ENCODE peak calls at places on chromosomes 11 and 22, in four cellular contexts. R, S, O and Q are unnamed samples.

GRCh38 chr22:35218079-35218478 is 39.2 kb upstream of the HMGXB4 start:
- DNase-seq in S (peak), R (no peak), O (no peak), Q (no peak)

GRCh38 chr11:77207019-77207485 is 79.0 kb downstream of the MYO7A start:
- DNase-seq in R (no peak), O (no peak), S (no peak), Q (no peak)

GRCh38 chr22:35537252-35537651 is 3.4 kb upstream of the RASD2 start:
- DNase-seq in O (no peak), S (no peak), R (no peak), Q (no peak)

GRCh38 chr22:24325105-24325757 is 54.6 kb downstream of the SPECC1L start:
- DNase-seq in R (peak), S (peak), O (no peak), Q (peak)

GRCh38 chr11:128772814-128773213 is 78.9 kb downstream of the FLI1 start:
- DNase-seq in O (peak), S (no peak), R (no peak), Q (no peak)

GRCh38 chr22:27588915-27589314 is 212.6 kb downstream of the MN1 start:
- DNase-seq in S (no peak), O (no peak), R (no peak), Q (no peak)

GRCh38 chr11:72203163-72203562 is 11.2 kb downstream of the FOLR1 start:
- DNase-seq in O (no peak), S (no peak), R (no peak), Q (no peak)

GRCh38 chr11:96154802-96155520 is 188.0 kb downstream of the MAML2 start:
- DNase-seq in S (peak), R (no peak), O (no peak), Q (no peak)

GRCh38 chr22:36331912-36332622 is 55.7 kb downstream of the MYH9 start:
- DNase-seq in R (no peak), S (no peak), O (peak), Q (peak)

GRCh38 chr11:12683857-12684256 is 9.6 kb downstream of the TEAD1 start:
- DNase-seq in S (no peak), R (no peak), O (no peak), Q (peak)

GRCh38 chr22:24037851-24038765 is 27.0 kb downstream of the CABIN1 start:
- DNase-seq in R (no peak), O (no peak), S (no peak), Q (no peak)

GRCh38 chr11:61890536-61891330 is 612 bp downstream of the FADS3 start:
- DNase-seq in S (peak), O (peak), R (peak), Q (peak)

GRCh38 chr11:93116641-93117577 is 80.9 kb downstream of the SLC36A4 start:
- DNase-seq in R (no peak), S (peak), O (no peak), Q (no peak)

GRCh38 chr11:73376168-73376802 is at the start of gene RELT:
- DNase-seq in O (peak), R (peak), S (peak), Q (peak)

GRCh38 chr11:117197006-117197405 is 2.2 kb upstream of the TAGLN start:
- DNase-seq in O (no peak), S (no peak), R (no peak), Q (no peak)

GRCh38 chr11:128506999-128507591 is 80.3 kb downstream of the ETS1 start:
- DNase-seq in O (peak), S (peak), R (no peak), Q (no peak)

GRCh38 chr22:17815703-17816254 is 41.5 kb upstream of the BID start:
- DNase-seq in O (no peak), R (no peak), S (no peak), Q (no peak)

GRCh38 chr11:73321342-73322110 is 13.4 kb downstream of the ARHGEF17 start:
- DNase-seq in S (no peak), O (peak), R (no peak), Q (no peak)

GRCh38 chr11:19951558-19952083 is 208.7 kb downstream of the DBX1 start:
- DNase-seq in R (peak), O (peak), S (peak), Q (peak)

GRCh38 chr22:38082986-38083710 is 836 bp downstream of the SLC16A8 start:
- DNase-seq in R (no peak), S (no peak), O (no peak), Q (no peak)

GRCh38 chr11:75259711-75260110 is 19.1 kb downstream of the TPBGL start:
- DNase-seq in O (no peak), R (no peak), S (no peak), Q (peak)

GRCh38 chr11:69166186-69167115 is 10.7 kb downstream of the SMIM38 start:
- DNase-seq in O (no peak), R (no peak), S (peak), Q (peak)

GRCh38 chr11:5301846-5302245 is at the start of gene OR51B4:
- DNase-seq in R (no peak), O (no peak), S (no peak), Q (no peak)

GRCh38 chr11:58928691-58929090 is 10.6 kb upstream of the GLYATL1 start:
- DNase-seq in S (no peak), R (no peak), O (peak), Q (no peak)

GRCh38 chr11:35344990-35345655 is 74.2 kb downstream of the SLC1A2 start:
- DNase-seq in S (no peak), O (no peak), R (no peak), Q (no peak)

GRCh38 chr11:71461696-71462095 is 8.7 kb downstream of the NADSYN1 start:
- DNase-seq in R (no peak), S (no peak), O (no peak), Q (no peak)

GRCh38 chr11:2798951-2799761 is 86.4 kb downstream of the CDKN1C start:
- DNase-seq in R (no peak), S (no peak), O (no peak), Q (no peak)

GRCh38 chr22:45164217-45165123 is 745 bp downstream of the NUP50 start:
- DNase-seq in S (peak), R (no peak), O (no peak), Q (peak)

GRCh38 chr11:65329944-65330403 is 3.7 kb upstream of the DPF2 start:
- DNase-seq in R (peak), S (peak), O (peak), Q (peak)

GRCh38 chr11:46099973-46100335 is 21.3 kb downstream of the PHF21A start:
- DNase-seq in S (peak), R (no peak), O (no peak), Q (peak)

GRCh38 chr22:27393371-27393770 is 408.2 kb downstream of the MN1 start:
- DNase-seq in R (no peak), S (peak), O (no peak), Q (no peak)

GRCh38 chr11:61162092-61162935 is 1.1 kb upstream of the VPS37C start:
- DNase-seq in O (no peak), R (peak), S (peak), Q (peak)

GRCh38 chr22:37470087-37470445 is 16.1 kb downstream of the MFNG start:
- DNase-seq in R (no peak), O (no peak), S (no peak), Q (no peak)

GRCh38 chr11:117792992-117793391 is 4.0 kb downstream of the DSCAML1 start:
- DNase-seq in S (no peak), R (no peak), O (no peak), Q (no peak)

GRCh38 chr22:40578171-40578570 is 58.3 kb downstream of the MRTFA start:
- DNase-seq in R (no peak), O (no peak), S (no peak), Q (peak)

GRCh38 chr11:120577624-120578363 is 66.2 kb downstream of the GRIK4 start:
- DNase-seq in R (no peak), O (no peak), S (no peak), Q (no peak)